ENCODE peak calls at places on chromosomes 13 and 19, in ten cellular contexts. One of them, this sample, is unnamed.

GRCh38 chr13:78045916-78046315 is 127.3 kb upstream of the EDNRB start:
- DNase-seq in hepatocyte: no peak
- DNase-seq in cardiac fibroblast: peak
- DNase-seq in GM23338: no peak
- DNase-seq in BJ: no peak
- DNase-seq in HepG2: no peak
- DNase-seq in CD8-positive, alpha-beta T cell: no peak
- DNase-seq in fibroblast of lung: no peak
- DNase-seq in cardiac muscle cell: no peak
- DNase-seq in GM12865: no peak
- DNase-seq in this sample: no peak

GRCh38 chr19:56547535-56547934 is 8.8 kb downstream of the ZFP28 start:
- DNase-seq in GM12865: no peak
- DNase-seq in cardiac muscle cell: no peak
- DNase-seq in fibroblast of lung: no peak
- DNase-seq in CD8-positive, alpha-beta T cell: no peak
- DNase-seq in hepatocyte: no peak
- DNase-seq in BJ: no peak
- DNase-seq in HepG2: no peak
- DNase-seq in cardiac fibroblast: no peak
- DNase-seq in GM23338: peak
- DNase-seq in this sample: no peak

GRCh38 chr19:3949997-3950859 is 17.4 kb downstream of the NMRK2 start:
- DNase-seq in cardiac fibroblast: no peak
- DNase-seq in CD8-positive, alpha-beta T cell: peak
- DNase-seq in hepatocyte: no peak
- DNase-seq in BJ: no peak
- DNase-seq in GM12865: no peak
- DNase-seq in HepG2: no peak
- DNase-seq in GM23338: no peak
- DNase-seq in fibroblast of lung: no peak
- DNase-seq in cardiac muscle cell: no peak
- DNase-seq in this sample: no peak

GRCh38 chr19:10858204-10858828 is 10.1 kb downstream of the C19orf38 start:
- DNase-seq in cardiac fibroblast: peak
- DNase-seq in HepG2: no peak
- DNase-seq in GM23338: peak
- DNase-seq in fibroblast of lung: no peak
- DNase-seq in hepatocyte: no peak
- DNase-seq in GM12865: peak
- DNase-seq in BJ: no peak
- DNase-seq in CD8-positive, alpha-beta T cell: no peak
- DNase-seq in cardiac muscle cell: peak
- DNase-seq in this sample: no peak

GRCh38 chr19:54168174-54168917 is 4.6 kb downstream of the TMC4 start:
- DNase-seq in HepG2: peak
- DNase-seq in cardiac muscle cell: peak
- DNase-seq in GM23338: peak
- DNase-seq in cardiac fibroblast: peak
- DNase-seq in fibroblast of lung: peak
- DNase-seq in BJ: no peak
- DNase-seq in hepatocyte: peak
- DNase-seq in GM12865: peak
- DNase-seq in CD8-positive, alpha-beta T cell: peak
- DNase-seq in this sample: peak

GRCh38 chr19:58558623-58559274 is 338 bp upstream of the UBE2M start:
- DNase-seq in HepG2: peak
- DNase-seq in cardiac muscle cell: peak
- DNase-seq in CD8-positive, alpha-beta T cell: peak
- DNase-seq in fibroblast of lung: peak
- DNase-seq in hepatocyte: peak
- DNase-seq in GM12865: peak
- DNase-seq in cardiac fibroblast: peak
- DNase-seq in BJ: peak
- DNase-seq in GM23338: peak
- DNase-seq in this sample: peak

GRCh38 chr19:15666883-15667282 is 6.0 kb upstream of the CYP4F12 start:
- DNase-seq in hepatocyte: no peak
- DNase-seq in CD8-positive, alpha-beta T cell: no peak
- DNase-seq in BJ: no peak
- DNase-seq in cardiac muscle cell: no peak
- DNase-seq in HepG2: no peak
- DNase-seq in GM23338: no peak
- DNase-seq in fibroblast of lung: no peak
- DNase-seq in GM12865: no peak
- DNase-seq in cardiac fibroblast: no peak
- DNase-seq in this sample: no peak

GRCh38 chr13:31930901-31931522 is 100.6 kb upstream of the FRY start:
- DNase-seq in hepatocyte: peak
- DNase-seq in HepG2: no peak
- DNase-seq in GM12865: peak
- DNase-seq in fibroblast of lung: peak
- DNase-seq in cardiac fibroblast: no peak
- DNase-seq in GM23338: no peak
- DNase-seq in CD8-positive, alpha-beta T cell: no peak
- DNase-seq in BJ: no peak
- DNase-seq in cardiac muscle cell: no peak
- DNase-seq in this sample: no peak

GRCh38 chr19:13437919-13438618 is 68.2 kb downstream of the CACNA1A start:
- DNase-seq in cardiac muscle cell: no peak
- DNase-seq in BJ: no peak
- DNase-seq in GM23338: no peak
- DNase-seq in CD8-positive, alpha-beta T cell: no peak
- DNase-seq in fibroblast of lung: no peak
- DNase-seq in GM12865: no peak
- DNase-seq in hepatocyte: no peak
- DNase-seq in cardiac fibroblast: no peak
- DNase-seq in HepG2: no peak
- DNase-seq in this sample: no peak

GRCh38 chr13:108566413-108567170 is 62.8 kb upstream of the MYO16 start:
- DNase-seq in cardiac fibroblast: no peak
- DNase-seq in fibroblast of lung: no peak
- DNase-seq in BJ: no peak
- DNase-seq in GM23338: no peak
- DNase-seq in HepG2: no peak
- DNase-seq in hepatocyte: no peak
- DNase-seq in CD8-positive, alpha-beta T cell: no peak
- DNase-seq in GM12865: no peak
- DNase-seq in cardiac muscle cell: no peak
- DNase-seq in this sample: no peak

GRCh38 chr19:35932291-35932936 is 3.8 kb upstream of the LRFN3 start:
- DNase-seq in GM23338: peak
- DNase-seq in HepG2: no peak
- DNase-seq in cardiac muscle cell: no peak
- DNase-seq in CD8-positive, alpha-beta T cell: no peak
- DNase-seq in hepatocyte: no peak
- DNase-seq in GM12865: no peak
- DNase-seq in fibroblast of lung: no peak
- DNase-seq in BJ: no peak
- DNase-seq in cardiac fibroblast: no peak
- DNase-seq in this sample: no peak

DNA sequence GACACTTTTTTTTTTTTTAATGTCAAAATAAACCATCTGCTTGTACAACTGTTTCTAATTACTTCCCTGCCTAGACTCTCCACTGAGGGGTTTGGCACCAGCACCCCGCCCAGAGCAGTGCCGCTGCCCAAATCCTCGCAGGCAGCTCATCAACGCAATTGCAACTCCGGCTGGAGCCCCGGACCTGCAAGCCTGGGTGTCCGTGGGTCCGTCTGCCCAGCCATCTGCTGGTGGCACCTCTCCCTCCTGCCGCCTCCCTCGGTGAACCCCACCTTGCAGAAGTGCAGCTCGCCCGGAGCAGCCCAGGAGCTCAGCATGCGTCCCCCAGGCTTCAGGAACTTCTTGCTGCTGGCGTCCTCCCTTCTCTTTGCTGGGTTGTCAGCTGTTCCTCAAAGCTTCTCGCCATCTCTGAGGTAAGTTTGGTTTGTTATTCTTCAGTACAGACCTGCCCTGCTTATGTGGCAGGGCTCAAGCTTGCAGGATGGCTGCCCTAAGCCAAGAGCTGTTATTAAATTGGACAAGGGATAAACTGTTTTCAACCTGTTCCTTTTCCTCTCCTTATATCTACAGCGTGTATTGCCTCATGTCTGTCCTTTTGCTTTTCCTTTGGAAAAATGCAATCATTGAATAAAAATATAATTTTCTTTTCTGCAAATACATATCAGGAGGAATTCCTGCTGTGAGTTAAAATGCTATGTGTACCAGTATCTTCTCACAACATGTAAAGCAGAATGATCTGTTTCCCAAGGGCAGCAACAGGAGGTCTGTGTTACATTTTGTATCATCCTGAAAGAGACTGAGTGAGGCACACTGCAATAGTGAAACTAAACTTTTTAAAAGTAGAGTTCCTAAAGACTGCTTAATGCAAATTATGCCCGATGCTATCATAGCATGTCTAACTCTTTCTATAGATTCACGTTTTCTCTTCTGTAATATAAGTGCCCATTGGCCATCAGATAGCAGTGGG is at the start of gene ITGBL1:
- DNase-seq in CD8-positive, alpha-beta T cell: no peak
- DNase-seq in GM12865: peak
- DNase-seq in HepG2: no peak
- DNase-seq in fibroblast of lung: no peak
- DNase-seq in GM23338: no peak
- DNase-seq in hepatocyte: no peak
- DNase-seq in BJ: no peak
- DNase-seq in cardiac muscle cell: no peak
- DNase-seq in cardiac fibroblast: peak
- DNase-seq in this sample: peak
- H3K4me3 ChIP-seq in CD8-positive, alpha-beta T cell: no peak
- H3K4me3 ChIP-seq in GM12865: peak
- H3K4me3 ChIP-seq in HepG2: peak
- H3K4me3 ChIP-seq in fibroblast of lung: peak
- H3K4me3 ChIP-seq in GM23338: peak
- H3K4me3 ChIP-seq in hepatocyte: no peak
- H3K4me3 ChIP-seq in BJ: peak
- H3K4me3 ChIP-seq in cardiac muscle cell: no peak
- H3K4me3 ChIP-seq in cardiac fibroblast: peak
- H3K4me3 ChIP-seq in this sample: peak

GRCh38 chr19:34556500-34556899 is 74.9 kb downstream of the WTIP start:
- DNase-seq in GM12865: no peak
- DNase-seq in CD8-positive, alpha-beta T cell: no peak
- DNase-seq in GM23338: peak
- DNase-seq in HepG2: peak
- DNase-seq in cardiac fibroblast: peak
- DNase-seq in hepatocyte: peak
- DNase-seq in fibroblast of lung: no peak
- DNase-seq in cardiac muscle cell: peak
- DNase-seq in BJ: no peak
- DNase-seq in this sample: peak
- TF ChIP-seq CTCF in GM12865: peak
- TF ChIP-seq CTCF in CD8-positive, alpha-beta T cell: no peak
- TF ChIP-seq CTCF in GM23338: peak
- TF ChIP-seq CTCF in HepG2: peak
- TF ChIP-seq CTCF in cardiac fibroblast: peak
- TF ChIP-seq CTCF in hepatocyte: peak
- TF ChIP-seq CTCF in fibroblast of lung: peak
- TF ChIP-seq CTCF in cardiac muscle cell: peak
- TF ChIP-seq CTCF in BJ: peak
- TF ChIP-seq CTCF in this sample: peak

DNA sequence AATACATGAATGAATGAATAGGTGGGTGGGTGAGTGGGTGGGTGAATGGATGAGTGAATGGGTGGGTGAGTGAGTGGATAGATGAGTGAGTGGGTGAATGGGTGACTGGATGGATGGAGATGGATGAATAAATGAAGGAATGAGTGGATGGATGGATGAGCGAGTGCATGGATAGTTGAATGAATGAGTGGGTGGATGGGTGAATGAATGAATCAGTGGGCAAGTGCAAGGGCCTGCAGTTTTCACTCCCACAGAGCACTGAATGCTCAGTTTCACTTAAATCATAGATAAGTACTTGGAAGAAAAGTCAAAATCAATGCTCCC is 12.4 kb downstream of the GAS6 start:
- DNase-seq in HepG2: no peak
- DNase-seq in cardiac muscle cell: no peak
- DNase-seq in GM23338: no peak
- DNase-seq in fibroblast of lung: no peak
- DNase-seq in CD8-positive, alpha-beta T cell: peak
- DNase-seq in BJ: no peak
- DNase-seq in GM12865: no peak
- DNase-seq in cardiac fibroblast: no peak
- DNase-seq in hepatocyte: no peak
- DNase-seq in this sample: no peak
- H3K4me3 ChIP-seq in HepG2: no peak
- H3K4me3 ChIP-seq in cardiac muscle cell: no peak
- H3K4me3 ChIP-seq in GM23338: no peak
- H3K4me3 ChIP-seq in fibroblast of lung: no peak
- H3K4me3 ChIP-seq in CD8-positive, alpha-beta T cell: no peak
- H3K4me3 ChIP-seq in BJ: no peak
- H3K4me3 ChIP-seq in GM12865: no peak
- H3K4me3 ChIP-seq in cardiac fibroblast: no peak
- H3K4me3 ChIP-seq in hepatocyte: no peak
- H3K4me3 ChIP-seq in this sample: no peak

GRCh38 chr19:40217921-40218890 is at the start of gene TTC9B:
- DNase-seq in GM12865: peak
- DNase-seq in cardiac fibroblast: peak
- DNase-seq in HepG2: no peak
- DNase-seq in fibroblast of lung: no peak
- DNase-seq in cardiac muscle cell: peak
- DNase-seq in GM23338: peak
- DNase-seq in hepatocyte: peak
- DNase-seq in BJ: no peak
- DNase-seq in CD8-positive, alpha-beta T cell: no peak
- DNase-seq in this sample: no peak
- TF ChIP-seq CTCF in GM12865: no peak
- TF ChIP-seq CTCF in cardiac fibroblast: no peak
- TF ChIP-seq CTCF in HepG2: no peak
- TF ChIP-seq CTCF in fibroblast of lung: no peak
- TF ChIP-seq CTCF in cardiac muscle cell: no peak
- TF ChIP-seq CTCF in GM23338: no peak
- TF ChIP-seq CTCF in hepatocyte: no peak
- TF ChIP-seq CTCF in BJ: no peak
- TF ChIP-seq CTCF in CD8-positive, alpha-beta T cell: no peak
- TF ChIP-seq CTCF in this sample: no peak

DNA sequence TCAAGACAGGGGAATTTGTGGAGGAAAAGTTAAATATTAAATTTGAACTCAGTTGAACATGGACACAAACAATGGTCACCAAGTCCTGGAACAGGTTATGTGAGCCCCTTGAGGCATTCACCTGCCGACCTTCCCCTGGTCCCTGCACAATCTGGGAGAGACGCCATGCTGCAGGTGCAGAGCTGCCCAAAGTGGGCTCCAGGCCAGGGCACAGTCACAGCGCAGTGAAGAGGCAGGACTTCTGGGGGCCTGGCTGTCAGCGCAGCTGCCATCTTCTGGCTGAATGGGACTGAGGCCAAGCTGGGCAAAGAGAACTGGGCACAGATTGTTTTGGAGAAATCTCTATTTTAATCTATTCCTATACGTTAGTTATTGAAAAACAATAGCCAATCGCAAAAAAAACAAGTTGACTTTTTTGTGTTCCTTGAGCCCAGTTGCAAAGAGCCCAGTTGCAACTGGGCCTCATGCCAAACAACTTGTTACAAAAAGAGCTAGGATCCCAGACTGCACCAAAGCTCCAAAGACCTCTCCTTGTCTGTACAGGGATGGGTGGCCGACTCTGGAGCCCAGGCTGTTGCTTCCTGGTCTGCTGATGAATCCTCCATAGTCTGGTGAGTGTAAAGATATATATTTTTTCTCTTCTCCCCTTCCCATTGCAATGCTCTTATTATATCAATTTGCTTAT is 1.2 kb upstream of the ZNF626 start:
- DNase-seq in BJ: no peak
- DNase-seq in GM12865: no peak
- DNase-seq in cardiac fibroblast: no peak
- DNase-seq in HepG2: no peak
- DNase-seq in hepatocyte: no peak
- DNase-seq in cardiac muscle cell: no peak
- DNase-seq in GM23338: no peak
- DNase-seq in fibroblast of lung: no peak
- DNase-seq in CD8-positive, alpha-beta T cell: no peak
- DNase-seq in this sample: no peak
- H3K4me3 ChIP-seq in BJ: no peak
- H3K4me3 ChIP-seq in GM12865: no peak
- H3K4me3 ChIP-seq in cardiac fibroblast: no peak
- H3K4me3 ChIP-seq in HepG2: no peak
- H3K4me3 ChIP-seq in hepatocyte: no peak
- H3K4me3 ChIP-seq in cardiac muscle cell: no peak
- H3K4me3 ChIP-seq in GM23338: no peak
- H3K4me3 ChIP-seq in fibroblast of lung: no peak
- H3K4me3 ChIP-seq in CD8-positive, alpha-beta T cell: no peak
- H3K4me3 ChIP-seq in this sample: no peak